ENCODE peak calls at places on chromosomes 16 and 17, in five cellular contexts. S, X, G, Z and O are unnamed samples.

GRCh38 chr17:5282639-5283217 is 644 bp downstream of the RABEP1 start:
- DNase-seq in X (no peak), G (peak; percentile 29), S (no peak), Z (no peak), O (no peak)

GRCh38 chr17:51371732-51372151 is 111.4 kb downstream of the UTP18 start:
- DNase-seq in S (peak; percentile 28), G (peak; percentile 24), X (no peak), Z (peak; percentile 6), O (no peak)

GRCh38 chr17:30278032-30278431 is 13.7 kb downstream of the BLMH start:
- DNase-seq in S (peak; percentile 40), G (no peak), X (no peak), Z (no peak), O (no peak)

GRCh38 chr16:51629602-51630001 is 478.5 kb upstream of the SALL1 start:
- DNase-seq in Z (no peak), S (no peak), X (no peak), G (no peak), O (no peak)

GRCh38 chr17:28335959-28336871 is 654 bp downstream of the TNFAIP1 start:
- DNase-seq in X (peak; percentile 73), G (peak; percentile 70), S (peak; percentile 34), Z (peak; percentile 75), O (peak; percentile 53)

GRCh38 chr17:2438823-2439222 is 38.0 kb upstream of the MNT start:
- DNase-seq in Z (no peak), G (no peak), X (no peak), S (no peak), O (no peak)

GRCh38 chr17:27506348-27507218 is 50.3 kb downstream of the KSR1 start:
- DNase-seq in G (no peak), X (no peak), S (no peak), Z (peak; percentile 73), O (no peak)

GRCh38 chr16:49399594-49400364 is 26.2 kb downstream of the C16orf78 start:
- DNase-seq in X (no peak), G (no peak), Z (no peak), S (no peak), O (no peak)

GRCh38 chr17:38571833-38572274 is 33.9 kb downstream of the SRCIN1 start:
- DNase-seq in G (no peak), X (no peak), S (no peak), Z (no peak), O (no peak)

GRCh38 chr16:86249631-86250030 is 260.7 kb upstream of the FOXF1 start:
- DNase-seq in S (no peak), G (peak; percentile 6), X (no peak), Z (no peak), O (no peak)

GRCh38 chr16:70294385-70295029 is 4.5 kb upstream of the DDX19B start:
- DNase-seq in X (no peak), G (no peak), Z (no peak), S (no peak), O (no peak)

GRCh38 chr16:19166500-19166899 is 1.5 kb upstream of the SYT17 start:
- DNase-seq in G (no peak), Z (peak; percentile 66), X (no peak), S (no peak), O (no peak)
- TF ChIP-seq CTCF in G (no peak), Z (peak; percentile 42), X (no peak), S (no peak), O (no peak)

DNA sequence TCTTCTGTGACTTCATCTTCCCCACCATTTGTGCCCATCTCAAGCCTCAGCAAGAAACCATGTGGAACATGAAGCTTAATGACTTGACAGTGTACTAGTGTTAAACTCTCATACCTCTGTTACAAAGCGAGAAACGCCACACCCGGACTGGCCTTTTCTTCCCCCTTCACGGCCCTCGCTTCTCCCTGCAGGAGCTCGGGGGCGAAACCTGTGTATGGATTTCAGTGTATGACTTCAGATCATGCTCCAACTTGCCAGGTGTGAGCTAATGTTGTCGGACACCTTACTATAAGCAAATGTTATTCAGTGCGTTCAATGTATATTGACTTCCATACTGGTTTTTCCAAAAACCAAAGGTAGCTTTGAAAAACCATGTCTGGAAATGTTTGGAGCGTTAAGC is 20.1 kb upstream of the SLC5A11 start:
- DNase-seq in S (no peak), X (no peak), Z (no peak), G (no peak), O (no peak)
- H3K36me3 ChIP-seq in S (peaks cover 82% of the 10 kb centered on the region), X (peaks cover 8% of the 10 kb centered on the region), Z (peaks cover 16% of the 10 kb centered on the region), G (peaks cover 13% of the 10 kb centered on the region), O (peaks cover 12% of the 10 kb centered on the region)

DNA sequence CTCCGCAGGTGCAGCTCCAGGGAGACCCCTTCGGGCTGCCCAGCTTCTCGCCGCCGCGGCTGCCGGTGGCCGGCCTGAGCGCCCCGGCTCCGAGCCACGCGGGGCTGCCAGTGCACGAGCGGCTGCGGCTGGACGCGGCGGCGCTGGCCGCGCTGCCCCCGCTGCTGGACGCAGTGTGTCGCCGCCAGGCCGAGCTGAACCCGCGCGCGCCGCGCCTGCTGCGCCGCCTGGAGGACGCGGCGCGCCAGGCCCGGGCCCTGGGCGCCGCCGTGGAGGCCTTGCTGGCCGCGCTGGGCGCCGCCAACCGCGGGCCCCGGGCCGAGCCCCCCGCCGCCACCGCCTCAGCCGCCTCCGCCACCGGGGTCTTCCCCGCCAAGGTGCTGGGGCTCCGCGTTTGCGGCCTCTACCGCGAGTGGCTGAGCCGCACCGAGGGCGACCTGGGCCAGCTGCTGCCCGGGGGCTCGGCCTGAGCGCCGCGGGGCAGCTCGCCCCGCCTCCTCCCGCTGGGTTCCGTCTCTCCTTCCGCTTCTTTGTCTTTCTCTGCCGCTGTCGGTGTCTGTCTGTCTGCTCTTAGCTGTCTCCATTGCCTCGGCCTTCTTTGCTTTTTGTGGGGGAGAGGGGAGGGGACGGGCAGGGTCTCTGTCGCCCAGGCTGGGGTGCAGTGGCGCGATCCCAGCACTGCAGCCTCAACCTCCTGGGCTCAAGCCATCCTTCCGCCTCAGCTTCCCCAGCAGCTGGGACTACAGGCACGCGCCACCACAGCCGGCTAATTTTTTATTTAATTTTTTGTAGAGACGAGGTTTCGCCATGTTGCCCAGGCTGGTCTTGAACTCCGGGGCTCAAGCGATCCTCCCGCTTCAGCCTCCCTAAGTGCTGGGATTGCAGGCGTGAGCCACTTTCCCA is 5.9 kb downstream of the CTF1 start:
- DNase-seq in X (no peak), S (peak; percentile 39), Z (peak; percentile 82), G (peak; percentile 67), O (peak; percentile 87)
- TF ChIP-seq CTCF in X (no peak), S (no peak), Z (peak; percentile 25), G (no peak), O (peak; percentile 58)

GRCh38 chr17:81254955-81255717 is 16.0 kb downstream of the NDUFAF8 start:
- DNase-seq in S (peak; percentile 80), Z (peak; percentile 39), G (peak; percentile 90), X (peak; percentile 81), O (peak; percentile 85)
- H3K36me3 ChIP-seq in S (peaks cover 69% of the 10 kb centered on the region), Z (no peaks in the 10 kb centered on the region), G (peaks cover 14% of the 10 kb centered on the region), X (no peaks in the 10 kb centered on the region), O (no peaks in the 10 kb centered on the region)

GRCh38 chr17:7897773-7898172 is 9.2 kb downstream of the CHD3 start:
- DNase-seq in Z (no peak), G (no peak), X (no peak), S (no peak), O (no peak)
- TF ChIP-seq CTCF in Z (peak; percentile 57), G (peak; percentile 42), X (no peak), S (peak; percentile 34), O (no peak)

GRCh38 chr17:65542067-65542466 is 19.4 kb downstream of the AXIN2 start:
- DNase-seq in S (no peak), G (no peak), Z (no peak), X (no peak), O (no peak)
- H3K36me3 ChIP-seq in S (peaks cover 36% of the 10 kb centered on the region), G (peaks cover 7% of the 10 kb centered on the region), Z (no peaks in the 10 kb centered on the region), X (no peaks in the 10 kb centered on the region), O (no peaks in the 10 kb centered on the region)

DNA sequence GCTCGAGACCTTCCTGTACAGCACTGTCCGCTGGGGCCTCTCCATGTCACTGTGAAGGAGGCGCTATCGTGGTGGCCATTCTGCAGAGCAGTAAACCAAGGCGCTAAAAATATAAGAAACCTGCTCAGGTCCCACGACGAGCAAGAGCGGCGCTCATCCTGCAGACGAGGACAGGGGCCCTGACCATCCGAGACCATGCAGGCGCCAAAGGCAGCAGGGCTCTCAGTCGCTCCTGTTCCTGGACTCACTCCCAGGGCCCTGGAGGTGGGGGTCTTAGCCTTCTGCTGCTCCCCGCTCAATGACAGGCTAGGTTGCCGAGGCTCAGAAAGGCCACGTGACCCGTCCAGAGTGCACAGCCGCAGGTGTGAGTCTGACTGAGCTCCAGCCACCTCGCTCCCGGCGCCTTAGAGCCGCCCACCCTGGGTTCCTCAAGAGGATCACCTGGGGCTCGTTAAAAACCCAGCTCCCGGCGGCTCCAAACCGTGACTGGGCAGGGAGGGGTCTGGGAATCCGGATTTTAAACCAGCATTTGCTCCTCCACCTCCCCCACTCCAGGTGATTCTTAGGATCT is 503 bp upstream of the ATP2C2 start:
- DNase-seq in X (no peak), S (no peak), G (peak; percentile 81), Z (no peak), O (peak; percentile 76)
- TF ChIP-seq CTCF in X (no peak), S (no peak), G (no peak), Z (no peak), O (no peak)

GRCh38 chr17:55177914-55178217 is 86.9 kb upstream of the HLF start:
- DNase-seq in G (no peak), S (no peak), Z (no peak), X (no peak), O (no peak)
- H3K36me3 ChIP-seq in G (no peaks in the 10 kb centered on the region), S (no peaks in the 10 kb centered on the region), Z (no peaks in the 10 kb centered on the region), X (no peaks in the 10 kb centered on the region), O (no peaks in the 10 kb centered on the region)

GRCh38 chr17:79087428-79088143 is 13.0 kb downstream of the ENGASE start:
- DNase-seq in S (peak; percentile 62), X (peak; percentile 76), Z (peak; percentile 77), G (peak; percentile 78), O (no peak)
- TF ChIP-seq CTCF in S (peak; percentile 91), X (no peak), Z (peak; percentile 85), G (peak; percentile 96), O (peak; percentile 84)